ENCODE peak calls at places on chromosomes 13 and 19, in nine cellular contexts. O, N, X, Z, V, D, W, T and Y are unnamed samples.

GRCh38 chr13:60090579-60090978 is 73.1 kb downstream of the DIAPH3 start:
- DNase-seq in O (no peak), N (no peak), X (no peak), Z (no peak), V (peak), D (peak), W (no peak), T (no peak), Y (peak)

GRCh38 chr13:111051041-111051440 is 64.1 kb upstream of the ARHGEF7 start:
- DNase-seq in O (no peak), N (no peak), X (no peak), Z (no peak), V (no peak), D (no peak), W (no peak), T (no peak), Y (no peak)

GRCh38 chr19:48455171-48455907 is at the start of gene KCNJ14:
- DNase-seq in O (no peak), N (no peak), X (no peak), Z (no peak), V (no peak), D (no peak), W (no peak), T (no peak), Y (no peak)

GRCh38 chr19:18408053-18408476 is 10.6 kb upstream of the LRRC25 start:
- DNase-seq in O (peak), N (peak), X (peak), Z (no peak), V (no peak), D (no peak), W (no peak), T (peak), Y (no peak)

GRCh38 chr19:39432677-39433025 is 3.1 kb downstream of the RPS16 start:
- DNase-seq in O (no peak), N (no peak), X (no peak), Z (no peak), V (no peak), D (no peak), W (no peak), T (no peak), Y (no peak)

GRCh38 chr19:3034845-3035541 is 5.9 kb upstream of the TLE2 start:
- DNase-seq in O (no peak), N (peak), X (no peak), Z (no peak), V (peak), D (no peak), W (no peak), T (peak), Y (peak)

GRCh38 chr19:47644743-47645499 is 36.0 kb downstream of the BICRA start:
- DNase-seq in O (no peak), N (no peak), X (no peak), Z (no peak), V (peak), D (no peak), W (no peak), T (no peak), Y (peak)

GRCh38 chr19:1360818-1361461 is 22.8 kb upstream of the NDUFS7 start:
- DNase-seq in O (peak), N (peak), X (no peak), Z (peak), V (peak), D (peak), W (no peak), T (peak), Y (peak)

GRCh38 chr13:40662866-40663265 is 3.6 kb downstream of the FOXO1 start:
- DNase-seq in O (no peak), N (no peak), X (no peak), Z (no peak), V (no peak), D (no peak), W (no peak), T (no peak), Y (no peak)

GRCh38 chr19:28444371-28444770 is 768.6 kb downstream of the UQCRFS1 start:
- DNase-seq in O (no peak), N (no peak), X (no peak), Z (no peak), V (no peak), D (no peak), W (no peak), T (no peak), Y (no peak)

GRCh38 chr19:7500811-7501450 is 12.1 kb upstream of the PEX11G start:
- DNase-seq in O (peak), N (no peak), X (peak), Z (no peak), V (peak), D (peak), W (no peak), T (peak), Y (no peak)

GRCh38 chr13:90835826-90836225 is 511.7 kb upstream of the MIR17HG start:
- DNase-seq in O (no peak), N (no peak), X (no peak), Z (no peak), V (no peak), D (no peak), W (no peak), T (no peak), Y (no peak)

GRCh38 chr19:47663435-47663910 is 49.7 kb upstream of the EHD2 start:
- DNase-seq in O (no peak), N (peak), X (no peak), Z (no peak), V (peak), D (peak), W (no peak), T (no peak), Y (peak)

GRCh38 chr19:11130824-11131455 is 24.6 kb downstream of the SPC24 start:
- DNase-seq in O (peak), N (peak), X (peak), Z (peak), V (peak), D (peak), W (peak), T (peak), Y (peak)

GRCh38 chr19:33366917-33367316 is 6.6 kb upstream of the CEBPG start:
- DNase-seq in O (no peak), N (no peak), X (peak), Z (no peak), V (no peak), D (no peak), W (no peak), T (no peak), Y (no peak)

GRCh38 chr19:55647732-55648656 is at the start of gene CCDC106:
- DNase-seq in O (peak), N (peak), X (peak), Z (no peak), V (peak), D (peak), W (peak), T (peak), Y (peak)

GRCh38 chr19:53192771-53193533 is at the start of gene ZNF665:
- DNase-seq in O (peak), N (peak), X (peak), Z (peak), V (peak), D (peak), W (peak), T (peak), Y (peak)

GRCh38 chr19:38722947-38723605 is 21.2 kb downstream of the CAPN12 start:
- DNase-seq in O (no peak), N (no peak), X (no peak), Z (no peak), V (no peak), D (no peak), W (no peak), T (no peak), Y (no peak)

GRCh38 chr13:34352958-34353357 is 535.0 kb downstream of the RFC3 start:
- DNase-seq in O (no peak), N (no peak), X (no peak), Z (no peak), V (peak), D (no peak), W (no peak), T (no peak), Y (no peak)

GRCh38 chr13:88217372-88217771 is 546.2 kb downstream of the SLITRK5 start:
- DNase-seq in O (no peak), N (no peak), X (no peak), Z (no peak), V (peak), D (no peak), W (no peak), T (no peak), Y (peak)

GRCh38 chr13:70188567-70188966 is 80.3 kb upstream of the KLHL1 start:
- DNase-seq in O (peak), N (no peak), X (no peak), Z (no peak), V (no peak), D (no peak), W (no peak), T (no peak), Y (no peak)

GRCh38 chr13:67369895-67370660 is 139.9 kb upstream of the PCDH9 start:
- DNase-seq in O (no peak), N (no peak), X (no peak), Z (no peak), V (peak), D (peak), W (no peak), T (no peak), Y (peak)

GRCh38 chr19:29528350-29528945 is 2.7 kb downstream of the VSTM2B start:
- DNase-seq in O (peak), N (peak), X (peak), Z (no peak), V (peak), D (peak), W (peak), T (peak), Y (peak)

GRCh38 chr19:15563325-15563794 is 51.7 kb upstream of the CYP4F8 start:
- DNase-seq in O (peak), N (peak), X (peak), Z (no peak), V (no peak), D (no peak), W (no peak), T (peak), Y (no peak)

GRCh38 chr13:104460553-104460952 is 1394.3 kb upstream of the SLC10A2 start:
- DNase-seq in O (no peak), N (peak), X (no peak), Z (no peak), V (peak), D (no peak), W (no peak), T (no peak), Y (peak)

GRCh38 chr13:72463561-72463960 is 263.9 kb downstream of the MZT1 start:
- DNase-seq in O (no peak), N (no peak), X (no peak), Z (no peak), V (peak), D (no peak), W (no peak), T (peak), Y (peak)

GRCh38 chr13:85497652-85498051 is 301.6 kb downstream of the SLITRK6 start:
- DNase-seq in O (no peak), N (no peak), X (no peak), Z (no peak), V (peak), D (peak), W (no peak), T (no peak), Y (peak)

GRCh38 chr13:45092668-45093067 is 27.6 kb upstream of the GTF2F2 start:
- DNase-seq in O (no peak), N (peak), X (no peak), Z (no peak), V (peak), D (peak), W (no peak), T (no peak), Y (no peak)

GRCh38 chr19:46232029-46232428 is 2.5 kb downstream of the IGFL1 start:
- DNase-seq in O (no peak), N (no peak), X (no peak), Z (no peak), V (no peak), D (no peak), W (no peak), T (no peak), Y (no peak)
- TF ChIP-seq CTCF in O (no peak), N (no peak), X (no peak), Z (no peak), V (no peak), D (no peak), W (no peak), T (no peak), Y (no peak)

GRCh38 chr19:42402376-42403116 is 12.4 kb upstream of the CNFN start:
- DNase-seq in O (no peak), N (no peak), X (no peak), Z (no peak), V (no peak), D (no peak), W (no peak), T (no peak), Y (no peak)
- H3K4me3 ChIP-seq in O (no peak), N (no peak), X (no peak), Z (no peak), V (no peak), D (peak), W (peak), T (no peak), Y (no peak)

GRCh38 chr19:49851456-49852259 is 699 bp downstream of the PTOV1 start:
- DNase-seq in O (peak), N (no peak), X (peak), Z (no peak), V (peak), D (no peak), W (no peak), T (no peak), Y (no peak)
- TF ChIP-seq CTCF in O (no peak), N (no peak), X (no peak), Z (no peak), V (no peak), D (no peak), W (no peak), T (no peak), Y (no peak)

GRCh38 chr13:101708115-101708514 is 255.6 kb downstream of the ITGBL1 start:
- DNase-seq in O (no peak), N (no peak), X (no peak), Z (no peak), V (no peak), D (no peak), W (no peak), T (no peak), Y (no peak)

GRCh38 chr13:101709952-101710351 is 257.5 kb downstream of the ITGBL1 start:
- DNase-seq in O (no peak), N (no peak), X (no peak), Z (no peak), V (no peak), D (no peak), W (no peak), T (no peak), Y (no peak)

GRCh38 chr13:101707659-101708058 is 255.2 kb downstream of the ITGBL1 start:
- DNase-seq in O (no peak), N (no peak), X (no peak), Z (no peak), V (no peak), D (no peak), W (no peak), T (no peak), Y (no peak)

GRCh38 chr13:101703838-101704237 is 251.4 kb downstream of the ITGBL1 start:
- DNase-seq in O (no peak), N (no peak), X (no peak), Z (no peak), V (no peak), D (no peak), W (no peak), T (no peak), Y (no peak)

GRCh38 chr13:101706651-101707050 is 254.2 kb downstream of the ITGBL1 start:
- DNase-seq in O (no peak), N (peak), X (no peak), Z (no peak), V (peak), D (peak), W (peak), T (peak), Y (peak)
- H3K4me3 ChIP-seq in O (no peak), N (no peak), X (no peak), Z (no peak), V (no peak), D (no peak), W (no peak), T (no peak), Y (no peak)

GRCh38 chr13:22800726-22801401 is 379.9 kb upstream of the SGCG start:
- DNase-seq in O (no peak), N (peak), X (peak), Z (peak), V (no peak), D (no peak), W (no peak), T (peak), Y (peak)

DNA sequence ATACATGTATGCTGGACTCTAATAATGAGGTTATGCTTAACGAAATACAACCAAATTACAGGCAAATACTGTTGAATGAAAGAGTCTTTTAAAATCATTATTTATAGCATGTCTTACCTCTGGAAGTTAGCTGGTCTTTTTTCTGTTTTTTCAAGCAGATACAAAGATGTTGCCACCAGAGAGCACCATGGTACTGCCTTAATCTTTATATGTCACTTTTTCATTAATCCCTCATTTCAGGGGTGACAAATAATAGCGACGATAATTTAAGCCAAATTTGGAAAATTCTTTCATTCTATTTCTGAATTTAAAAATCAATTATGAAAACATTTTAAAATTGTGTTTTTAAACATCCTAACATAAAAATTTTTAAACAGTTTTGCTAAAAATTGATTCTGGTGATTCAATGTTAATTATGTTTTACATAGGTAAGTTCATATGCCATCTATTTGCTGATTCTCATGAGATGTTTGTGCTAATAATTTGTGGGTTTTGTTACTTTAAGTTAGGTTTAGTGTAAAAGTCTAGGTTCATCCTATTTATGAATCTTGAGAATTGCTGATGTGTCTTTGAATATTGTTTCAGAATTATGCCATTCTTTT is 379.3 kb upstream of the SGCG start:
- DNase-seq in O (no peak), N (peak), X (no peak), Z (no peak), V (no peak), D (no peak), W (no peak), T (no peak), Y (peak)
- TF ChIP-seq CTCF in O (no peak), N (no peak), X (no peak), Z (peak), V (no peak), D (no peak), W (no peak), T (peak), Y (no peak)